ENCODE peak calls at places on chromosomes 1 and 21, in nine cellular contexts. One of them, this sample, is unnamed.

GRCh38 chr1:237799762-237800474 is 90.8 kb downstream of the ZP4 start:
- DNase-seq in A549: peak; percentile 82
- DNase-seq in fibroblast of lung: peak; percentile 34
- DNase-seq in cardiac fibroblast: peak; percentile 51
- DNase-seq in breast epithelium: no peak
- DNase-seq in pancreas: peak; percentile 85
- DNase-seq in lower leg skin: no peak
- DNase-seq in choroid plexus epithelial cell: peak; percentile 50
- DNase-seq in tibial nerve: no peak
- DNase-seq in this sample: no peak

GRCh38 chr1:44245066-44245465 is 31.8 kb downstream of the DMAP1 start:
- DNase-seq in cardiac fibroblast: no peak
- DNase-seq in choroid plexus epithelial cell: no peak
- DNase-seq in A549: no peak
- DNase-seq in tibial nerve: no peak
- DNase-seq in fibroblast of lung: no peak
- DNase-seq in lower leg skin: no peak
- DNase-seq in pancreas: no peak
- DNase-seq in breast epithelium: no peak
- DNase-seq in this sample: no peak

GRCh38 chr1:226702957-226703831 is 35.9 kb downstream of the ITPKB start:
- DNase-seq in choroid plexus epithelial cell: peak; percentile 82
- DNase-seq in fibroblast of lung: peak; percentile 80
- DNase-seq in tibial nerve: peak; percentile 54
- DNase-seq in cardiac fibroblast: peak; percentile 74
- DNase-seq in A549: peak; percentile 80
- DNase-seq in pancreas: peak; percentile 81
- DNase-seq in breast epithelium: peak; percentile 74
- DNase-seq in lower leg skin: peak; percentile 94
- DNase-seq in this sample: peak; percentile 67

GRCh38 chr1:80050085-80050484 is 1043.6 kb upstream of the ADGRL4 start:
- DNase-seq in tibial nerve: no peak
- DNase-seq in choroid plexus epithelial cell: no peak
- DNase-seq in cardiac fibroblast: no peak
- DNase-seq in lower leg skin: no peak
- DNase-seq in A549: no peak
- DNase-seq in pancreas: peak; percentile 14
- DNase-seq in fibroblast of lung: no peak
- DNase-seq in breast epithelium: no peak
- DNase-seq in this sample: no peak

GRCh38 chr1:76764638-76765572 is 102.4 kb upstream of the ST6GALNAC5 start:
- DNase-seq in fibroblast of lung: peak; percentile 17
- DNase-seq in cardiac fibroblast: peak; percentile 6
- DNase-seq in breast epithelium: no peak
- DNase-seq in choroid plexus epithelial cell: no peak
- DNase-seq in A549: no peak
- DNase-seq in pancreas: no peak
- DNase-seq in tibial nerve: no peak
- DNase-seq in lower leg skin: no peak
- DNase-seq in this sample: no peak

GRCh38 chr1:31762726-31763670 is 1.1 kb downstream of the ADGRB2 start:
- DNase-seq in breast epithelium: peak; percentile 51
- DNase-seq in pancreas: peak; percentile 87
- DNase-seq in lower leg skin: no peak
- DNase-seq in choroid plexus epithelial cell: no peak
- DNase-seq in tibial nerve: no peak
- DNase-seq in A549: peak; percentile 76
- DNase-seq in cardiac fibroblast: peak; percentile 55
- DNase-seq in fibroblast of lung: peak; percentile 37
- DNase-seq in this sample: no peak

GRCh38 chr1:15703562-15703961 is 19.4 kb downstream of the PLEKHM2 start:
- DNase-seq in pancreas: no peak
- DNase-seq in breast epithelium: peak; percentile 59
- DNase-seq in choroid plexus epithelial cell: peak; percentile 80
- DNase-seq in cardiac fibroblast: peak; percentile 96
- DNase-seq in fibroblast of lung: peak; percentile 94
- DNase-seq in tibial nerve: peak; percentile 82
- DNase-seq in lower leg skin: peak; percentile 96
- DNase-seq in A549: no peak
- DNase-seq in this sample: peak; percentile 66

GRCh38 chr1:221016757-221017156 is 137.5 kb downstream of the HLX start:
- DNase-seq in choroid plexus epithelial cell: no peak
- DNase-seq in A549: no peak
- DNase-seq in pancreas: no peak
- DNase-seq in cardiac fibroblast: no peak
- DNase-seq in breast epithelium: no peak
- DNase-seq in tibial nerve: no peak
- DNase-seq in fibroblast of lung: no peak
- DNase-seq in lower leg skin: no peak
- DNase-seq in this sample: no peak

GRCh38 chr1:108017698-108018097 is 52.7 kb upstream of the VAV3 start:
- DNase-seq in A549: no peak
- DNase-seq in tibial nerve: no peak
- DNase-seq in breast epithelium: no peak
- DNase-seq in cardiac fibroblast: no peak
- DNase-seq in lower leg skin: no peak
- DNase-seq in fibroblast of lung: no peak
- DNase-seq in choroid plexus epithelial cell: peak; percentile 16
- DNase-seq in pancreas: no peak
- DNase-seq in this sample: no peak

GRCh38 chr1:7752512-7753417 is 18.3 kb upstream of the VAMP3 start:
- DNase-seq in tibial nerve: peak; percentile 94
- DNase-seq in A549: peak; percentile 25
- DNase-seq in choroid plexus epithelial cell: peak; percentile 85
- DNase-seq in pancreas: no peak
- DNase-seq in fibroblast of lung: peak; percentile 77
- DNase-seq in cardiac fibroblast: peak; percentile 77
- DNase-seq in lower leg skin: no peak
- DNase-seq in breast epithelium: peak; percentile 53
- DNase-seq in this sample: peak; percentile 9

GRCh38 chr1:22524481-22524880 is 38.8 kb upstream of the EPHA8 start:
- DNase-seq in lower leg skin: peak; percentile 42
- DNase-seq in fibroblast of lung: no peak
- DNase-seq in cardiac fibroblast: no peak
- DNase-seq in A549: no peak
- DNase-seq in choroid plexus epithelial cell: no peak
- DNase-seq in tibial nerve: no peak
- DNase-seq in pancreas: no peak
- DNase-seq in breast epithelium: no peak
- DNase-seq in this sample: no peak

GRCh38 chr1:109193653-109194590 is 19.8 kb upstream of the SARS1 start:
- DNase-seq in A549: peak; percentile 67
- DNase-seq in lower leg skin: no peak
- DNase-seq in pancreas: no peak
- DNase-seq in cardiac fibroblast: no peak
- DNase-seq in breast epithelium: no peak
- DNase-seq in tibial nerve: peak; percentile 21
- DNase-seq in choroid plexus epithelial cell: no peak
- DNase-seq in fibroblast of lung: peak; percentile 49
- DNase-seq in this sample: no peak

GRCh38 chr1:17420361-17420760 is 19.1 kb downstream of the RCC2 start:
- DNase-seq in A549: no peak
- DNase-seq in lower leg skin: no peak
- DNase-seq in fibroblast of lung: no peak
- DNase-seq in pancreas: no peak
- DNase-seq in choroid plexus epithelial cell: no peak
- DNase-seq in breast epithelium: no peak
- DNase-seq in cardiac fibroblast: no peak
- DNase-seq in tibial nerve: no peak
- DNase-seq in this sample: no peak

DNA sequence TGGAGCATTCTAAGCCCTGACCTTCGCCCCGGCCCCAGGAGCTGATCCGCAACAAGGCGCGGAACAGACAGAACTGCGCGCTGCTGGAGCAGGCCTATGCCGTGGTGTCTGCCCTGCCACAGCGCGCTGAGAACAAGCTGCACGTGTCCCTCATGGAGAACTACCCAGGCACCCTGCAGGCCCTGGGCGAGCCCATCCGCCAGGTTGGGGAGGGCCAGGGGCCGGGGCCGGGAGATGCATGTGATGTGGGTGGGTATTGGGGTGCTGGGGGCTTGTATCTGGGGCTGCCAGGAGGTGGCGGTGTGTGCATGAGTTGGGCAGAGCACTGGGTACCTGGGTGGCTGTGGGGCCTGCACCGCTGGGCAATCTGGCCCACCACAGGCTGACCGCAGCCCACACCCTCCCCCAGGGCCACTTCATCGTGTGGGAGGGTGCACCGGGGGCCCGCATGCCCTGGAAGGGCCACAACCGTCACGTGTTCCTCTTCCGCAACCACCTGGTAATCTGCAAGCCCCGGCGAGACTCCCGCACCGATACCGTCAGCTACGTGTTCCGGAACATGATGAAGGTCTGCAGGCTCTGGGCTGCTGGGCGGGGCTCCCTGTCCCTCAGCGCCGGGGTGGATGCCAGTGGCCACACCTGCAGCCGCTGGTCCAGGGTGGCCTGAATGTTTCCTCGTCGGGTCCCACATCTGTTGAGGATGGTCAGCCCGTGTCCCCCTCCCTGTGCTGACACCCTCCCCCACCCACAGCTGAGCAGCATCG is 65.8 kb downstream of the TRIM11 start:
- DNase-seq in lower leg skin: peak; percentile 82
- DNase-seq in pancreas: peak; percentile 65
- DNase-seq in A549: no peak
- DNase-seq in cardiac fibroblast: peak; percentile 21
- DNase-seq in tibial nerve: no peak
- DNase-seq in choroid plexus epithelial cell: no peak
- DNase-seq in breast epithelium: no peak
- DNase-seq in fibroblast of lung: peak; percentile 3
- DNase-seq in this sample: no peak
- TF ChIP-seq CTCF in lower leg skin: no peak
- TF ChIP-seq CTCF in pancreas: no peak
- TF ChIP-seq CTCF in A549: peak; percentile 16
- TF ChIP-seq CTCF in cardiac fibroblast: peak; percentile 8
- TF ChIP-seq CTCF in tibial nerve: no peak
- TF ChIP-seq CTCF in choroid plexus epithelial cell: peak; percentile 47
- TF ChIP-seq CTCF in breast epithelium: no peak
- TF ChIP-seq CTCF in fibroblast of lung: peak; percentile 25
- TF ChIP-seq CTCF in this sample: no peak

DNA sequence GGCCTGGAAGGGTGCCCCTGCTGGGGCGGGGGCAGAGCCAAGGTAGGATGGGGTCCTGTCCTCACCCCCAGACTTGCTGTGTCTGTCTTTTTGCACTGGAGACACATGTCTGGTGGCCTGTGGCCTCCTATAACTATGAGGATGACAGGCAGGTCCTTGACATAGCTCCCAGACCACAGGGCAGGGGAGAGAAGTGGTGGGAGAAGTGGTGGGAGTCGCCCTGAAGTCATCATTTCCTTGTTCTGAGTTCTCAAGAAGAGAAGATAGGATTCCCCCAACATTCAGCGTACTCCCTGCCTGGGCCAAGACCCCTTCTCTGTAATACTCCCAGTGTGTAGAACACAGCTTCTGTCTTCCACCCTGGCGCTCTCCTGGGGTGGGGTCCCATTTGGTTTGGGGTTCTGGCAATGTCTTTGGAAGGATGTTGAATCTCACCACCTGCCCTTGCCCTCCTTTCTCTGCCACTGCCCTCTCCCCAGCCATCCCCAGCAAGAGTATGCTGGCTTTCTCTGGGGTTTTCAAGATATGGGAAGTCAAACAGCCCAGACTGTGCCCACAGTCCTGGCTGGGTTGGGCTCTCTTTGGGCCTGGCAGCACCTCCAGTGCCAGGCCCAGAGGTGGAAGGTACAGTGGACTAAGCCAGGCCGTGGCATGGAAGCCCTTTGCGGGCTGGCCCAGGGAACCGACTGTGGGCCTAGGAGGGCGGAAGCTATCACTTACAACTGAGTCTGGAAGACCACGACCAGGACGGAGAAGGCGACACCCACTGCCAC is 19.4 kb downstream of the SLC26A9 start:
- DNase-seq in choroid plexus epithelial cell: no peak
- DNase-seq in pancreas: no peak
- DNase-seq in lower leg skin: peak; percentile 62
- DNase-seq in fibroblast of lung: no peak
- DNase-seq in A549: no peak
- DNase-seq in cardiac fibroblast: no peak
- DNase-seq in tibial nerve: no peak
- DNase-seq in breast epithelium: no peak
- DNase-seq in this sample: no peak
- H3K4me3 ChIP-seq in choroid plexus epithelial cell: no peak overlapping the region
- H3K4me3 ChIP-seq in pancreas: no peak overlapping the region
- H3K4me3 ChIP-seq in lower leg skin: no peak overlapping the region
- H3K4me3 ChIP-seq in fibroblast of lung: no peak overlapping the region
- H3K4me3 ChIP-seq in A549: no peak overlapping the region
- H3K4me3 ChIP-seq in cardiac fibroblast: no peak overlapping the region
- H3K4me3 ChIP-seq in tibial nerve: no peak overlapping the region
- H3K4me3 ChIP-seq in breast epithelium: no peak overlapping the region
- H3K4me3 ChIP-seq in this sample: no peak overlapping the region

GRCh38 chr1:214823311-214824117 is 220.5 kb downstream of the CENPF start:
- DNase-seq in cardiac fibroblast: no peak
- DNase-seq in choroid plexus epithelial cell: no peak
- DNase-seq in lower leg skin: no peak
- DNase-seq in breast epithelium: no peak
- DNase-seq in A549: no peak
- DNase-seq in tibial nerve: no peak
- DNase-seq in pancreas: no peak
- DNase-seq in fibroblast of lung: no peak
- DNase-seq in this sample: no peak
- TF ChIP-seq CTCF in cardiac fibroblast: no peak
- TF ChIP-seq CTCF in choroid plexus epithelial cell: no peak
- TF ChIP-seq CTCF in lower leg skin: no peak
- TF ChIP-seq CTCF in breast epithelium: no peak
- TF ChIP-seq CTCF in A549: no peak
- TF ChIP-seq CTCF in tibial nerve: no peak
- TF ChIP-seq CTCF in pancreas: no peak
- TF ChIP-seq CTCF in fibroblast of lung: no peak
- TF ChIP-seq CTCF in this sample: no peak

GRCh38 chr21:44423941-44424607 is 31.2 kb upstream of the LRRC3 start:
- DNase-seq in breast epithelium: no peak
- DNase-seq in A549: no peak
- DNase-seq in cardiac fibroblast: no peak
- DNase-seq in tibial nerve: no peak
- DNase-seq in lower leg skin: peak; percentile 67
- DNase-seq in choroid plexus epithelial cell: no peak
- DNase-seq in fibroblast of lung: no peak
- DNase-seq in pancreas: no peak
- DNase-seq in this sample: no peak
- H3K4me3 ChIP-seq in breast epithelium: no peak overlapping the region
- H3K4me3 ChIP-seq in A549: no peak overlapping the region
- H3K4me3 ChIP-seq in cardiac fibroblast: no peak overlapping the region
- H3K4me3 ChIP-seq in tibial nerve: no peak overlapping the region
- H3K4me3 ChIP-seq in lower leg skin: no peak overlapping the region
- H3K4me3 ChIP-seq in choroid plexus epithelial cell: no peak overlapping the region
- H3K4me3 ChIP-seq in fibroblast of lung: no peak overlapping the region
- H3K4me3 ChIP-seq in pancreas: no peak overlapping the region
- H3K4me3 ChIP-seq in this sample: no peak overlapping the region

GRCh38 chr1:184792450-184792969 is 37.9 kb upstream of the EDEM3 start:
- DNase-seq in A549: peak; percentile 49
- DNase-seq in choroid plexus epithelial cell: peak; percentile 89
- DNase-seq in breast epithelium: no peak
- DNase-seq in fibroblast of lung: peak; percentile 98
- DNase-seq in pancreas: peak; percentile 95
- DNase-seq in tibial nerve: peak; percentile 66
- DNase-seq in cardiac fibroblast: peak; percentile 93
- DNase-seq in lower leg skin: peak; percentile 90
- DNase-seq in this sample: peak; percentile 96
- TF ChIP-seq CTCF in A549: no peak
- TF ChIP-seq CTCF in choroid plexus epithelial cell: no peak
- TF ChIP-seq CTCF in breast epithelium: no peak
- TF ChIP-seq CTCF in fibroblast of lung: no peak
- TF ChIP-seq CTCF in pancreas: no peak
- TF ChIP-seq CTCF in tibial nerve: no peak
- TF ChIP-seq CTCF in cardiac fibroblast: no peak
- TF ChIP-seq CTCF in lower leg skin: no peak
- TF ChIP-seq CTCF in this sample: no peak

This sample was measured in AG04449.